ENCODE peak calls at places on chromosome 10, in four cellular contexts. V is neuronal stem cell, O is IMR-90, T is H1. J is an unnamed sample.

GRCh38 chr10:86265236-86265876 is 101.2 kb downstream of the GRID1 start:
- DNase-seq in V (no peak), O (no peak), T (no peak), J (no peak)

GRCh38 chr10:77784856-77785255 is 141.7 kb downstream of the DLG5 start:
- DNase-seq in V (no peak), O (peak; percentile 94), T (no peak), J (no peak)

GRCh38 chr10:4266387-4267083 is 481.5 kb upstream of the KLF6 start:
- DNase-seq in V (no peak), O (peak; percentile 42), T (no peak), J (no peak)

GRCh38 chr10:98878418-98878817 is 357.2 kb downstream of the HPSE2 start:
- DNase-seq in V (no peak), O (peak; percentile 41), T (no peak), J (no peak)

GRCh38 chr10:16700331-16700730 is 116.9 kb downstream of the RSU1 start:
- DNase-seq in V (no peak), O (no peak), T (no peak), J (no peak)

GRCh38 chr10:110434477-110435096 is 63.1 kb upstream of the DUSP5 start:
- DNase-seq in V (no peak), O (no peak), T (no peak), J (no peak)

GRCh38 chr10:17380016-17380415 is 74.4 kb downstream of the ST8SIA6 start:
- DNase-seq in V (no peak), O (no peak), T (no peak), J (no peak)

GRCh38 chr10:7756360-7756992 is 31.3 kb downstream of the KIN start:
- DNase-seq in V (no peak), O (peak; percentile 8), T (no peak), J (peak; percentile 43)

GRCh38 chr10:114638874-114639625 is 19.0 kb downstream of the ABLIM1 start:
- DNase-seq in V (no peak), O (peak; percentile 95), T (no peak), J (no peak)

GRCh38 chr10:44862006-44862751 is 49.0 kb upstream of the TMEM72 start:
- DNase-seq in V (no peak), O (no peak), T (no peak), J (no peak)

GRCh38 chr10:112771733-112772132 is 178.3 kb upstream of the TCF7L2 start:
- DNase-seq in V (no peak), O (no peak), T (no peak), J (no peak)

GRCh38 chr10:131684976-131685375 is 215.8 kb upstream of the PPP2R2D start:
- DNase-seq in V (no peak), O (no peak), T (no peak), J (no peak)

GRCh38 chr10:14552010-14552409 is 221.3 kb upstream of the FRMD4A start:
- DNase-seq in V (no peak), O (no peak), T (no peak), J (no peak)

GRCh38 chr10:28269842-28270456 is 32.9 kb downstream of the MPP7 start:
- DNase-seq in V (no peak), O (no peak), T (no peak), J (no peak)

GRCh38 chr10:12848439-12849173 is 152.9 kb downstream of the CCDC3 start:
- DNase-seq in V (no peak), O (no peak), T (no peak), J (no peak)

GRCh38 chr10:22629843-22630228 is 84.5 kb downstream of the PIP4K2A start:
- DNase-seq in V (no peak), O (no peak), T (no peak), J (peak; percentile 63)
- H2AK5ac ChIP-seq in V (no peak overlapping the region), O (peak overlapping the region; percentile 64), T (no peak overlapping the region), J (no peak overlapping the region)

GRCh38 chr10:128543186-128543585 is 417.0 kb upstream of the MKI67 start:
- DNase-seq in V (no peak), O (no peak), T (no peak), J (no peak)
- H2BK5ac ChIP-seq in V (no peak overlapping the region), O (no peak overlapping the region), T (peak overlapping the region; percentile 29), J (no peak overlapping the region)

GRCh38 chr10:97572214-97572989 is at the start of gene ANKRD2:
- DNase-seq in V (peak; percentile 45), O (peak; percentile 79), T (peak; percentile 59), J (peak; percentile 91)

GRCh38 chr10:97573021-97573420 is 442 bp downstream of the ANKRD2 start:
- DNase-seq in V (no peak), O (peak; percentile 30), T (no peak), J (no peak)

GRCh38 chr10:97570146-97570788 is 2.3 kb upstream of the ANKRD2 start:
- DNase-seq in V (no peak), O (no peak), T (no peak), J (no peak)

GRCh38 chr10:97571622-97572021 is 957 bp upstream of the ANKRD2 start:
- DNase-seq in V (no peak), O (no peak), T (no peak), J (no peak)

DNA sequence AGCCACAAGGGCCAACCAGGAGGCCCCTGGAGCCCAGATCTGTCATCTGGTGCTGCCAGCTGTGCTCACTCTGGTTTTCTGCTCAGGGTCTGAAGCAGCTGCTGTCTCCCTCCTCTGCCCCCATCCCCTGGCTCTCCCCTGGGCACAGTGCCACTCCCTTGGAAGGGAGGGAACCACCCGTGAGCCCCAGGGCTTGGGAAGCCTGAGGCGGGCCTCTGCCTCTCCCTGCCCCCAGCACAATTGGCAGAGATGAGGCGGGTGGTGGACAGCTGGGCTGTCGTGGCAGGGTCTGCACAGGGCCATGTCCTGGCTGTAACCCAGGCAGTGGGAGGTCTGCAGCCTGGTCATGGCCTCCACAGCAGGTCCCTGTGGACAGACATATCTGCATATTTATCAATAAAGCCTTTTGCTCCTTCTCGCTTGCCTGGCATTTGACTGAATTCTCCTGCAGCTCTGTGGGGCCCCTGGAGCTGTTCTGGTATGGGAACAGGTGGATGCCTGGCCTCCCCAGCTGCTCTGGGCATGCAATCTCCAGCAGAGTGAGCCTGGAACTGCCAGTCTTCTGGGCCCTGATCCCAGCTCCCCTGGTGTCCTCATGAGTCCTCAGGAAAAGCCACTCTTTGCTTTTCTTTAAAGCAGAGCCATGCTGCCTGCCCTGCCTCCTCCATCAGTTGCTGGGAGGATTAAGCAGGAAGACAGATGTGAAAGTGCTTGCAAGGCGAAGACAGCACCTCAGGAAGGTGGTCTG is 1.6 kb upstream of the ANKRD2 start:
- DNase-seq in V (no peak), O (no peak), T (no peak), J (no peak)
- H3K4ac ChIP-seq in V (no peak overlapping the region), O (no peak overlapping the region), T (no peak overlapping the region), J (no peak overlapping the region)

GRCh38 chr10:102595914-102596313 is 48.4 kb upstream of the TRIM8 start:
- DNase-seq in V (no peak), O (no peak), T (no peak), J (no peak)

GRCh38 chr10:102595293-102595692 is 49.0 kb upstream of the TRIM8 start:
- DNase-seq in V (no peak), O (no peak), T (no peak), J (no peak)

GRCh38 chr10:102593804-102594079 is 50.5 kb upstream of the TRIM8 start:
- DNase-seq in V (no peak), O (no peak), T (no peak), J (no peak)

GRCh38 chr10:102596506-102596971 is 47.7 kb upstream of the TRIM8 start:
- DNase-seq in V (peak; percentile 38), O (peak; percentile 62), T (no peak), J (peak; percentile 85)

GRCh38 chr10:102593074-102593803 is 51.0 kb upstream of the TRIM8 start:
- DNase-seq in V (no peak), O (peak; percentile 74), T (no peak), J (peak; percentile 91)
- H2AK5ac ChIP-seq in V (no peak overlapping the region), O (peak overlapping the region; percentile 68), T (no peak overlapping the region), J (no peak overlapping the region)

DNA sequence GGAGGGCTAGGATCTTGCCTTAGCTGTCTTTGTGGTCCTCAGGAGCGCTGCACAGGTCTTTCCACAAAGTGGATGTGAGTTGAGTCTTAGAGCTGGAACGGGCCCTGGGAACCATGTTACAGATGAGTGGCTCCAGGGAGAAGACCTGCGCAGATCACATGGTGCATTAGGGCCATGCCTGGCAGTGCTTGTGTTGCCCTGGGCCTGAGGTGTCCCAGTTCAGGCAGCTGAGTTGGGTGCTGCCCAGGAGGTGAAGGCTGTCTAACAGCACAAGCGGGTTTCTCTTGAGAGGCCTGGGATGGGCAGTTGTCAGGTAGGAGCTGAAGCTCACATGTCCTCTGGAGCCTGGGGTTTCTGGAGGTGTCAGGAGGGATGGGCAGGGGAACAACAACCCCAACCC is 33.7 kb upstream of the ANKRD2 start:
- DNase-seq in V (no peak), O (no peak), T (no peak), J (no peak)
- H2BK5ac ChIP-seq in V (no peak overlapping the region), O (peak overlapping the region; percentile 75), T (no peak overlapping the region), J (no peak overlapping the region)

GRCh38 chr10:119252470-119253151 is 45.2 kb downstream of the GRK5 start:
- DNase-seq in V (no peak), O (no peak), T (no peak), J (no peak)

GRCh38 chr10:119250641-119251314 is 43.4 kb downstream of the GRK5 start:
- DNase-seq in V (no peak), O (peak; percentile 98), T (no peak), J (peak; percentile 37)

GRCh38 chr10:119253433-119254174 is 46.2 kb downstream of the GRK5 start:
- DNase-seq in V (no peak), O (peak; percentile 96), T (no peak), J (peak; percentile 91)

GRCh38 chr10:119251315-119251708 is 43.9 kb downstream of the GRK5 start:
- DNase-seq in V (no peak), O (peak; percentile 85), T (no peak), J (peak; percentile 43)

DNA sequence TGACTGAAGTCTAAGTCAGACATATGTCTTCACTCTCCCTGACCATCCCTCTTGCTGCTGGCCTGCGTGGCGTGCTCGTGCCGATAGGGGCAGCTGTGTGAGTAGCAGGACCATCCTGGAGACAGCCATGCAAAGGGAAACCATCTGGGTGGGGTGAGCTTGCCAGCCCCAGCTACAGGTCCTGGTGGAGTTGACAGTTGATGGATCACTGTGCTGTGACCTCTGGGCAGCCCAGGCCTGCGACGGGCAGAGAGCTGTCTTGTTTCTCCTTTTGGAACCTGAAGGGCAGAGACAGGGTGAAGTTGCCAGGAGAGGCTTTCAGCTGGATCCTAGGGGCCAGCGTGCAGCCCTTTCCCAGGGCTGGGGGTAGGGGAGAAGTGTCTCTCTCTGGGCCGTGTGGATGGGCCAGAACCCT is 44.7 kb downstream of the GRK5 start:
- DNase-seq in V (no peak), O (peak; percentile 37), T (no peak), J (no peak)
- H3K4ac ChIP-seq in V (no peak overlapping the region), O (peak overlapping the region; percentile 93), T (no peak overlapping the region), J (no peak overlapping the region)

GRCh38 chr10:78980815-78981214 is 88.0 kb upstream of the ZMIZ1 start:
- DNase-seq in V (no peak), O (no peak), T (no peak), J (no peak)

GRCh38 chr10:78981257-78981969 is 87.4 kb upstream of the ZMIZ1 start:
- DNase-seq in V (no peak), O (no peak), T (no peak), J (peak; percentile 33)

GRCh38 chr10:78981970-78982281 is 86.8 kb upstream of the ZMIZ1 start:
- DNase-seq in V (no peak), O (no peak), T (no peak), J (peak; percentile 50)

GRCh38 chr10:78979938-78980337 is 88.8 kb upstream of the ZMIZ1 start:
- DNase-seq in V (no peak), O (no peak), T (no peak), J (no peak)

GRCh38 chr10:78980354-78980753 is 88.4 kb upstream of the ZMIZ1 start:
- DNase-seq in V (no peak), O (no peak), T (no peak), J (no peak)
- H2AK5ac ChIP-seq in V (no peak overlapping the region), O (peak overlapping the region; percentile 48), T (no peak overlapping the region), J (peak overlapping the region; percentile 60)

GRCh38 chr10:57786331-57786730 is 481.4 kb downstream of the IPMK start:
- DNase-seq in V (no peak), O (no peak), T (no peak), J (no peak)
- H2BK5ac ChIP-seq in V (no peak overlapping the region), O (no peak overlapping the region), T (peak overlapping the region; percentile 97), J (no peak overlapping the region)

J was measured in mesendoderm.